ENCODE peak calls at places on chromosomes 6 and 20, in eight cellular contexts. W is fibroblast of mammary gland, U is nephron progenitor cell, X is ovary, E is left ventricle myocardium inferior, T is BE2C, H is Peyer's patch, V is progenitor cell of endocrine pancreas. D is an unnamed sample.

GRCh38 chr6:164663634-164664033 is 645.8 kb downstream of the C6orf118 start:
- DNase-seq in W (no peak), U (no peak), X (no peak), E (no peak), T (no peak), H (no peak), V (no peak), D (no peak)

GRCh38 chr6:12977851-12978250 is 261.3 kb downstream of the PHACTR1 start:
- DNase-seq in W (no peak), U (no peak), X (no peak), E (no peak), T (no peak), H (no peak), V (no peak), D (no peak)

GRCh38 chr20:44017905-44018683 is 103.4 kb downstream of the TOX2 start:
- DNase-seq in W (peak), U (no peak), X (no peak), E (no peak), T (peak), H (no peak), V (no peak), D (no peak)

GRCh38 chr6:143843689-143844405 is 709 bp downstream of the LTV1 start:
- DNase-seq in W (peak), U (no peak), X (no peak), E (no peak), T (no peak), H (no peak), V (no peak), D (no peak)

GRCh38 chr6:155678361-155678760 is 222.7 kb upstream of the NOX3 start:
- DNase-seq in W (no peak), U (no peak), X (no peak), E (no peak), T (no peak), H (no peak), V (no peak), D (no peak)

GRCh38 chr6:53086302-53086701 is 21.1 kb downstream of the FBXO9 start:
- DNase-seq in W (no peak), U (no peak), X (no peak), E (no peak), T (no peak), H (no peak), V (no peak), D (no peak)

GRCh38 chr6:57123111-57123510 is 33.1 kb downstream of the ZNF451 start:
- DNase-seq in W (peak), U (no peak), X (no peak), E (no peak), T (no peak), H (no peak), V (no peak), D (no peak)

GRCh38 chr6:15063253-15063853 is 182.5 kb upstream of the JARID2 start:
- DNase-seq in W (peak), U (no peak), X (no peak), E (peak), T (no peak), H (peak), V (no peak), D (no peak)

GRCh38 chr6:72944660-72945059 is 280.6 kb downstream of the KHDC1L start:
- DNase-seq in W (no peak), U (no peak), X (no peak), E (no peak), T (no peak), H (no peak), V (no peak), D (no peak)

GRCh38 chr20:24914388-24915241 is 34.5 kb upstream of the CST7 start:
- DNase-seq in W (no peak), U (no peak), X (no peak), E (no peak), T (no peak), H (no peak), V (no peak), D (no peak)

GRCh38 chr20:40489886-40490285 is 199.2 kb downstream of the MAFB start:
- DNase-seq in W (peak), U (no peak), X (no peak), E (no peak), T (no peak), H (no peak), V (no peak), D (no peak)

GRCh38 chr20:24639167-24639548 is 169.7 kb downstream of the SYNDIG1 start:
- DNase-seq in W (no peak), U (no peak), X (no peak), E (no peak), T (no peak), H (no peak), V (no peak), D (no peak)

GRCh38 chr20:8431538-8432434 is 299.7 kb downstream of the PLCB1 start:
- DNase-seq in W (peak), U (no peak), X (peak), E (peak), T (peak), H (no peak), V (no peak), D (no peak)

GRCh38 chr6:169620171-169621125 is 81.4 kb downstream of the WDR27 start:
- DNase-seq in W (peak), U (no peak), X (no peak), E (no peak), T (no peak), H (no peak), V (no peak), D (no peak)

GRCh38 chr6:97524846-97525245 is 241.8 kb upstream of the MMS22L start:
- DNase-seq in W (no peak), U (peak), X (no peak), E (no peak), T (peak), H (no peak), V (no peak), D (peak)

GRCh38 chr6:76026101-76026500 is 46.4 kb downstream of the IMPG1 start:
- DNase-seq in W (peak), U (peak), X (no peak), E (no peak), T (no peak), H (no peak), V (no peak), D (peak)

GRCh38 chr6:111381126-111381525 is 101.9 kb downstream of the REV3L start:
- DNase-seq in W (peak), U (no peak), X (no peak), E (no peak), T (no peak), H (no peak), V (no peak), D (no peak)

GRCh38 chr6:89035252-89036106 is 45.1 kb upstream of the PNRC1 start:
- DNase-seq in W (peak), U (no peak), X (peak), E (peak), T (no peak), H (peak), V (no peak), D (no peak)

GRCh38 chr6:5151955-5152401 is 66.8 kb downstream of the PPP1R3G start:
- DNase-seq in W (peak), U (no peak), X (no peak), E (no peak), T (no peak), H (no peak), V (no peak), D (no peak)

GRCh38 chr6:25866011-25866410 is 8.0 kb downstream of the SLC17A3 start:
- DNase-seq in W (no peak), U (no peak), X (no peak), E (no peak), T (no peak), H (no peak), V (no peak), D (no peak)

GRCh38 chr6:112951829-112952228 is 604.7 kb downstream of the RFPL4B start:
- DNase-seq in W (no peak), U (no peak), X (no peak), E (no peak), T (no peak), H (no peak), V (no peak), D (no peak)

GRCh38 chr6:158552796-158553138 is 7.1 kb upstream of the TMEM181 start:
- DNase-seq in W (no peak), U (no peak), X (no peak), E (no peak), T (no peak), H (no peak), V (no peak), D (no peak)

GRCh38 chr6:42988486-42989020 is 4.2 kb downstream of the PPP2R5D start:
- DNase-seq in W (peak), U (no peak), X (no peak), E (no peak), T (no peak), H (no peak), V (no peak), D (no peak)

GRCh38 chr6:42450314-42451145 is 1.2 kb downstream of the TRERF1 start:
- DNase-seq in W (no peak), U (peak), X (no peak), E (no peak), T (peak), H (peak), V (no peak), D (peak)

GRCh38 chr6:43173496-43174262 is 2.6 kb downstream of the SRF start:
- DNase-seq in W (no peak), U (no peak), X (peak), E (no peak), T (no peak), H (peak), V (no peak), D (no peak)

GRCh38 chr6:3482869-3483268 is 26.0 kb upstream of the SLC22A23 start:
- DNase-seq in W (no peak), U (no peak), X (no peak), E (no peak), T (no peak), H (no peak), V (no peak), D (no peak)

GRCh38 chr20:51810155-51811039 is 8.1 kb upstream of the SALL4 start:
- DNase-seq in W (no peak), U (no peak), X (no peak), E (no peak), T (no peak), H (no peak), V (no peak), D (no peak)
- TF ChIP-seq CTCF in W (no peak), U (no peak), X (no peak), E (no peak), T (peak), H (no peak), V (peak), D (peak)

DNA sequence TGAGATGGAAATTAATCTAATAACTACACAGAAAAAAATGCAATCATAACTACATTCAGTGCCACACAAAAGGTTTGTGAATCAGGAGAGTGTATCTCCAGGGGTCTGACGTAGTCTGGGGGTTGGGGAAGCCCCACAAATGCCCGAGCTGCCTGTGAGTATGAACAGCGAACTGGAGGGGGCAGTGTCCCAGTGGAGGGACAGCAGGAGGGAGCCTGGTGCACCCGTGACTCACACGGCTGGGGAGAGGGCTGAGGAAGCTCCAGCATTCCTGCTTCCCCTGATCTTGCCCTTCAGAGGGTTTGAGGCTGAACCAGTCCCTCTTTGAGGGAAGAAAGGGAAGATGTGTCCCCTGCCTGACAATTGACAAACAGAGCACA is 78.9 kb downstream of the CDH26 start:
- DNase-seq in W (no peak), U (no peak), X (no peak), E (no peak), T (no peak), H (no peak), V (no peak), D (no peak)
- TF ChIP-seq CTCF in W (no peak), U (no peak), X (no peak), E (no peak), T (peak), H (no peak), V (peak), D (no peak)

DNA sequence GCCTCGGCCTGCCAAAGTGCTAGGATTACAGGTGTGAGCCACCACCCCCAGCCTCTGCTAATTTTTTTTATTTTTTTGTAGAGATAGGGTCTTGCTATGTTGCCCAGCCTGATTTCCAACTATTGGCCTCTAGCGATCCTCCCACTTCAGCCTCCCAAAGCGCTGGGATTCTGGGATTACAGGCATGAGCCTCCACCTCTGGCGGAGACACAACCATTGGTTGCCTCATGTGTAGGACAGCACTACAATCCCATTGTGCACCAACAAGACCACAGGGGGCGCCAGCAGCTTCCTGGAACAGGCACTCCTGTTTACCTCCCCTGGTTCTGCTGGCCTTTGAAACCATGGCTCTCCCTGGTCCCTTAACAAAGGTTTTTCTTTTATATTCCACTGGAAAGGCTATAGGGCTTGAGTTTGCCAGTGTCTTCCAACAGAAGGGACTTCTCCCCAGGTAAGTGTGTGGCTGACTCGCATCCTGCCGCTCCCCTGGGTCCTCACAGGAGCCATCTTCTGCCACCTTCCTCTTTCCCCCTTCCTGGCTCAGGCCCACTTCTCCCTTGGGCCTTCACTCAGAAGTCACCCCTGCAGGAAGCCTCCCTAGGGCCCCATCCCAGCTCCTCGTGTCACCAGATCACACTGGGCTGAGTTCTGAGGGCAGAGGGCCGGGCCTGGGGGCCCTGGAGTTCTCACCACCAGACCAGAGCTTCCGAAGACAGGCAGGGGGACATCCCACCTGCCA is 39.2 kb upstream of the TLDC2 start:
- DNase-seq in W (peak), U (peak), X (peak), E (no peak), T (peak), H (peak), V (no peak), D (peak)
- TF ChIP-seq CTCF in W (peak), U (peak), X (no peak), E (peak), T (peak), H (no peak), V (peak), D (peak)

DNA sequence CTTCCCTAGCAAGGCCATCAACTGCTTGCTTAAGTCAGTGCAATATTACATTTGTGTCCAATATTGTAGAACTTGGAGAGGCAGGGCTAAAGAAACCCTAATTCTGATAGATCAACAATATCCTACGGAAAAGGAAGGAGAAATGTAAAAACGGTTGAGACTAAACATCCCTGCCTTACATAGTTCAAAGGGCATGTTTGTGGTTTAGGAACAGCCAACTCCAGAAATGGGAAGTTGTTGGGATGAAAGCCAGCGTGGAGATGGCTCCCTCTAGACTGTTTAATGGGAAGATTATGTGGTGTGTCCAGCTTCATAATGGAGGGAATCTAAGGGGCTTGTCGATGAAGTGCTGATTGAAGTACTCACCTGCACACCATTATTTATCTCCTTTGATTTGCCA is 145.3 kb upstream of the TENT5A start:
- DNase-seq in W (peak), U (no peak), X (no peak), E (no peak), T (no peak), H (no peak), V (no peak), D (no peak)
- TF ChIP-seq CTCF in W (no peak), U (no peak), X (no peak), E (no peak), T (no peak), H (no peak), V (no peak), D (no peak)

GRCh38 chr20:63049561-63050221 is 42.9 kb upstream of the BHLHE23 start:
- DNase-seq in W (no peak), U (no peak), X (no peak), E (no peak), T (no peak), H (no peak), V (no peak), D (peak)
- TF ChIP-seq CTCF in W (no peak), U (no peak), X (no peak), E (no peak), T (no peak), H (no peak), V (no peak), D (no peak)

GRCh38 chr20:4011226-4011975 is 4.0 kb downstream of the RNF24 start:
- DNase-seq in W (no peak), U (no peak), X (no peak), E (no peak), T (no peak), H (no peak), V (no peak), D (no peak)
- TF ChIP-seq CTCF in W (no peak), U (no peak), X (no peak), E (no peak), T (peak), H (peak), V (no peak), D (no peak)